ENCODE peak calls at places on chromosomes 4 and X, in nine cellular contexts. H is fibroblast of mammary gland, D is body of pancreas, J is colonic mucosa, N is RWPE1, G is tibial artery, Y is omental fat pad, Z is vagina, W is fibroblast of lung. U is an unnamed sample.
A peak's percentile ranks its signal among the peaks of the same experiment; 100 is the strongest.

GRCh38 chrX:54066841-54067240 is 22.6 kb upstream of the PHF8 start:
- DNase-seq in H (peak; percentile 60), D (no peak), J (no peak), N (no peak), G (no peak), Y (no peak), Z (no peak), W (peak; percentile 20), U (no peak)

GRCh38 chr4:123398803-123399637 is 2.4 kb downstream of the SPRY1 start:
- DNase-seq in H (peak; percentile 75), D (peak; percentile 60), J (peak; percentile 78), N (no peak), G (peak; percentile 63), Y (no peak), Z (no peak), W (peak; percentile 83), U (peak; percentile 52)

GRCh38 chrX:31038585-31039326 is 33.1 kb downstream of the FTHL17 start:
- DNase-seq in H (peak; percentile 35), D (peak; percentile 27), J (peak; percentile 30), N (peak; percentile 29), G (peak; percentile 20), Y (no peak), Z (no peak), W (peak; percentile 58), U (peak; percentile 14)

GRCh38 chrX:19554786-19555185 is 39.5 kb upstream of the MAP3K15 start:
- DNase-seq in H (peak; percentile 75), D (no peak), J (no peak), N (no peak), G (no peak), Y (no peak), Z (no peak), W (peak; percentile 53), U (no peak)

GRCh38 chr4:111849726-111850284 is 295.4 kb upstream of the FAM241A start:
- DNase-seq in H (peak; percentile 3), D (no peak), J (no peak), N (no peak), G (no peak), Y (no peak), Z (no peak), W (no peak), U (no peak)

GRCh38 chr4:5784960-5785611 is 74.1 kb downstream of the EVC start:
- DNase-seq in H (peak; percentile 60), D (no peak), J (no peak), N (no peak), G (no peak), Y (no peak), Z (no peak), W (no peak), U (no peak)

GRCh38 chr4:107363137-107363536 is 327.0 kb upstream of the DKK2 start:
- DNase-seq in H (no peak), D (no peak), J (no peak), N (no peak), G (no peak), Y (no peak), Z (no peak), W (no peak), U (no peak)

GRCh38 chr4:17811078-17811603 is 362 bp downstream of the NCAPG start:
- DNase-seq in H (peak; percentile 23), D (no peak), J (peak; percentile 41), N (peak; percentile 12), G (no peak), Y (no peak), Z (no peak), W (no peak), U (no peak)

GRCh38 chrX:331145-331771 is 12.7 kb upstream of the GTPBP6 start:
- DNase-seq in H (peak; percentile 49), D (no peak), J (no peak), N (peak; percentile 7), G (no peak), Y (no peak), Z (no peak), W (peak; percentile 33), U (no peak)

GRCh38 chr4:184234155-184234554 is 16.5 kb upstream of the ENPP6 start:
- DNase-seq in H (no peak), D (no peak), J (no peak), N (no peak), G (no peak), Y (no peak), Z (no peak), W (no peak), U (no peak)

GRCh38 chr4:2417196-2417764 is 1.2 kb downstream of the ZFYVE28 start:
- DNase-seq in H (no peak), D (no peak), J (no peak), N (no peak), G (no peak), Y (no peak), Z (no peak), W (no peak), U (no peak)

GRCh38 chr4:80035336-80035735 is 37.7 kb downstream of the ANTXR2 start:
- DNase-seq in H (no peak), D (no peak), J (peak; percentile 78), N (no peak), G (no peak), Y (no peak), Z (no peak), W (no peak), U (no peak)

GRCh38 chr4:120540625-120541024 is 381.9 kb downstream of the PRDM5 start:
- DNase-seq in H (peak; percentile 6), D (no peak), J (no peak), N (no peak), G (no peak), Y (no peak), Z (no peak), W (no peak), U (no peak)

GRCh38 chr4:185916683-185917082 is 104.7 kb upstream of the SORBS2 start:
- DNase-seq in H (no peak), D (no peak), J (no peak), N (no peak), G (no peak), Y (no peak), Z (no peak), W (no peak), U (no peak)

GRCh38 chr4:5752803-5753184 is 41.8 kb downstream of the EVC start:
- DNase-seq in H (no peak), D (peak; percentile 59), J (no peak), N (no peak), G (no peak), Y (no peak), Z (no peak), W (no peak), U (no peak)

GRCh38 chr4:47038263-47038662 is 6.9 kb downstream of the GABRB1 start:
- DNase-seq in H (no peak), D (no peak), J (no peak), N (no peak), G (no peak), Y (no peak), Z (no peak), W (no peak), U (no peak)

GRCh38 chr4:21512351-21512750 is 436.2 kb downstream of the KCNIP4 start:
- DNase-seq in H (peak; percentile 54), D (no peak), J (no peak), N (peak; percentile 30), G (no peak), Y (no peak), Z (no peak), W (peak; percentile 69), U (no peak)

GRCh38 chrX:44459501-44459900 is 83.2 kb downstream of the FUNDC1 start:
- DNase-seq in H (peak; percentile 23), D (no peak), J (no peak), N (peak; percentile 36), G (no peak), Y (no peak), Z (no peak), W (peak; percentile 2), U (no peak)

GRCh38 chr4:158796370-158797140 is 27.7 kb downstream of the FNIP2 start:
- DNase-seq in H (peak; percentile 84), D (no peak), J (no peak), N (no peak), G (no peak), Y (no peak), Z (no peak), W (no peak), U (no peak)
- TF ChIP-seq CTCF in H (no peak), D (no peak), J (no peak), N (no peak), G (no peak), Y (no peak), Z (no peak), W (no peak), U (no peak)

DNA sequence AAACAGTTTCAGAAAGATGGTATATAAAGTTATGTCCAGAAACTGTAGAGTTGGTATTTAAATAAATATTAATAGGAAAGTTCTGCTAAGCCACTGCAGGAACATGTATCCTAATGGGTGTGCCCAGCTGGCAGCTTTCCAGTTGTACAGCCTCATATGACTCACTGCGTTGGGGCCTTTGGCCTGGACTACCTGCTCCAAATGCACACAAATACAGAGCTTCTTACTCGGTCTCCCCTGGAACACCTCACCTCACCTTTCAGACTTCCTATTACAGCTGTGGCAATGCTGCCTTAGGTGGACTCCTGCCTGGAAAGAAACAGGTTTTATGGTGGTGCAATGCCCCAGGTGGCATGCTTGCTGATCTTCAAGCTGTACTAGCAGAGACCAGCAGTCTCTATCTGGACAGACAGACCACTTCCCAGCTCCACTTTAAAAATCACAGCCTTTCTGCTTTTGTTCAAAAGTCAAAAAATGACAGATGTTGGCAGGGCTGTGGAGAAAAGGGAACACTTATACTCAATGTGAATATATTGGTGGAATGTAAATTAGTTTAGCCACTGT is 85.6 kb upstream of the EXOC1L start:
- DNase-seq in H (peak; percentile 71), D (peak; percentile 44), J (peak; percentile 90), N (peak; percentile 85), G (peak; percentile 50), Y (peak; percentile 58), Z (no peak), W (peak; percentile 61), U (peak; percentile 85)
- TF ChIP-seq CTCF in H (no peak), D (no peak), J (no peak), N (no peak), G (no peak), Y (no peak), Z (no peak), W (no peak), U (no peak)

DNA sequence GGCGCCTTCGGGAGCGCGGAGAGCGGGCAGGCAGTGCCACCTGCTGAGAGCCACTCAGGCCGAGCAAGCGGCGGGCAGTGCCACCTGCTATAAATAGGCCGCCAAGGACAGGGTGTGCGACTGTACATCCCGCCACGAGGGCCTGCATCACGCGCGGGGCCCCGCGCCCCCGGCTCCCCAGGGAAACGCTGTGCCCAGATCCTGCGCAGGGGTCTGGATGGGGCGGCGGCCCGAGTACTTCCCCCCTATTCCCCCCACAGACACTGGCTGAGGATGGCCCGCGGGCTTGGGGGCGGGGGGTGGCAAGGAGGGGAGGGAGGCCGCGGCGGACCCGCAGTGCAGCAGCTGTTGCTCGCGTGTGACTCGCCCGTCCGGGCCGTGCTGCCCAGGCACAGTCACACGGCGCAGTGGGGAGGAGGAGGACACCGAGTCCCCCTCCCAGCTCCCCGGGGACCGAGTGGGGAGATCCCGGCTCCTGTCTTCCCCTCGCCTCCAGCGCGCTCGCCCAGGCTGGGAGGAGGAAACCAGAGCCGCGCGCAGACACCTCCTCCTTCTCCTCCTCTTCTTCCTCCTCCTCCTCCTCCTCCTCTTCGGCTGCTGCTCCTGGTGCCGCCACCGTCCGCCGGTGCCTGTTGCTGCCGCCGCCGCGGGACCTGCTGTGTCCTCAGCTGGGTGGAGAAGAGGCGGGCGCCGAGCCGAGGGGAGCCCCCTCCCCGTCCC is at the start of gene TBC1D1:
- DNase-seq in H (no peak), D (peak; percentile 69), J (peak; percentile 75), N (no peak), G (peak; percentile 81), Y (no peak), Z (no peak), W (no peak), U (peak; percentile 89)
- TF ChIP-seq CTCF in H (no peak), D (peak; percentile 43), J (no peak), N (peak; percentile 31), G (peak; percentile 8), Y (no peak), Z (no peak), W (peak; percentile 1), U (no peak)

GRCh38 chr4:137069473-137069872 is 462.8 kb downstream of the PCDH18 start:
- DNase-seq in H (no peak), D (no peak), J (no peak), N (no peak), G (no peak), Y (no peak), Z (no peak), W (no peak), U (no peak)
- TF ChIP-seq CTCF in H (peak; percentile 14), D (no peak), J (no peak), N (no peak), G (no peak), Y (no peak), Z (no peak), W (no peak), U (no peak)